ENCODE peak calls at places on chromosomes 3 and 15, in five cellular contexts. W is IMR-90, X is heart left ventricle, B is tibial nerve, G is breast epithelium. T is an unnamed sample.
A peak's percentile ranks its signal among the peaks of the same experiment; 100 is the strongest.

GRCh38 chr3:153399636-153400035 is 237.6 kb downstream of the RAP2B start:
- DNase-seq in W (no peak), X (no peak), B (no peak), G (no peak), T (no peak)

GRCh38 chr15:58473720-58474119 is 41.9 kb downstream of the LIPC start:
- DNase-seq in W (peak; percentile 89), X (no peak), B (no peak), G (no peak), T (no peak)

GRCh38 chr3:125525153-125525552 is 5.2 kb upstream of the SNX4 start:
- DNase-seq in W (no peak), X (no peak), B (no peak), G (no peak), T (no peak)

GRCh38 chr3:8319935-8320634 is 181.5 kb upstream of the LMCD1 start:
- DNase-seq in W (peak; percentile 77), X (no peak), B (no peak), G (no peak), T (no peak)

GRCh38 chr15:51982013-51982769 is 10.6 kb upstream of the LEO1 start:
- DNase-seq in W (peak; percentile 82), X (peak; percentile 22), B (peak; percentile 32), G (no peak), T (no peak)

GRCh38 chr15:77420610-77421369 is at the start of gene HMG20A:
- DNase-seq in W (peak; percentile 87), X (peak; percentile 65), B (peak; percentile 44), G (peak; percentile 36), T (peak; percentile 4)

GRCh38 chr3:173397161-173398110 is at the start of gene NLGN1:
- DNase-seq in W (peak; percentile 72), X (peak; percentile 68), B (peak; percentile 50), G (peak; percentile 33), T (no peak)

GRCh38 chr15:85494035-85494793 is 113.8 kb downstream of the AKAP13 start:
- DNase-seq in W (peak; percentile 95), X (no peak), B (no peak), G (no peak), T (no peak)

GRCh38 chr3:12938258-12938711 is 96.9 kb upstream of the RPL32 start:
- DNase-seq in W (peak; percentile 57), X (peak; percentile 74), B (peak; percentile 68), G (no peak), T (no peak)

GRCh38 chr3:47884603-47885002 is 81.7 kb downstream of the DHX30 start:
- DNase-seq in W (no peak), X (no peak), B (no peak), G (no peak), T (no peak)

GRCh38 chr15:96462768-96463167 is 132.3 kb downstream of the NR2F2 start:
- DNase-seq in W (peak; percentile 15), X (no peak), B (no peak), G (no peak), T (no peak)

GRCh38 chr3:76044601-76045600 is 259.6 kb upstream of the ZNF717 start:
- DNase-seq in W (peak; percentile 44), X (no peak), B (peak; percentile 26), G (no peak), T (no peak)

GRCh38 chr3:77524467-77524866 is 484.6 kb downstream of the ROBO2 start:
- DNase-seq in W (no peak), X (no peak), B (no peak), G (no peak), T (no peak)

GRCh38 chr3:11513817-11514135 is 129.9 kb downstream of the VGLL4 start:
- DNase-seq in W (no peak), X (no peak), B (no peak), G (no peak), T (no peak)

GRCh38 chr15:65211157-65211982 is at the start of gene CILP:
- DNase-seq in W (peak; percentile 59), X (peak; percentile 40), B (peak; percentile 40), G (no peak), T (no peak)

GRCh38 chr3:116425126-116425525 is 20.2 kb downstream of the LSAMP start:
- DNase-seq in W (no peak), X (no peak), B (no peak), G (no peak), T (no peak)

GRCh38 chr3:189392969-189393368 is 221.2 kb downstream of the TPRG1 start:
- DNase-seq in W (no peak), X (no peak), B (no peak), G (no peak), T (no peak)

GRCh38 chr3:105062853-105063252 is 303.9 kb upstream of the ALCAM start:
- DNase-seq in W (peak; percentile 13), X (no peak), B (no peak), G (no peak), T (no peak)

GRCh38 chr15:52511084-52511483 is 17.6 kb downstream of the MYO5A start:
- DNase-seq in W (no peak), X (no peak), B (no peak), G (no peak), T (no peak)

GRCh38 chr3:7309707-7310106 is 448.8 kb downstream of the GRM7 start:
- DNase-seq in W (no peak), X (peak; percentile 40), B (peak; percentile 19), G (peak; percentile 82), T (no peak)

GRCh38 chr3:149466192-149466591 is 8.3 kb upstream of the TM4SF4 start:
- DNase-seq in W (peak; percentile 90), X (peak; percentile 41), B (peak; percentile 24), G (no peak), T (no peak)

GRCh38 chr3:131582438-131582837 is 79.7 kb upstream of the MRPL3 start:
- DNase-seq in W (no peak), X (no peak), B (no peak), G (no peak), T (no peak)

GRCh38 chr3:78139166-78139565 is 1099.3 kb downstream of the ROBO2 start:
- DNase-seq in W (peak; percentile 84), X (no peak), B (no peak), G (no peak), T (no peak)

GRCh38 chr15:67782592-67782991 is 42.7 kb upstream of the SKOR1 start:
- DNase-seq in W (no peak), X (no peak), B (no peak), G (no peak), T (no peak)

GRCh38 chr3:8766148-8766547 is 3.3 kb downstream of the OXTR start:
- DNase-seq in W (no peak), X (no peak), B (no peak), G (no peak), T (no peak)

GRCh38 chr3:37310666-37311050 is 136.3 kb upstream of the LRRFIP2 start:
- DNase-seq in W (peak; percentile 68), X (no peak), B (no peak), G (no peak), T (no peak)

GRCh38 chr3:8667429-8668091 is 23.0 kb upstream of the SSUH2 start:
- DNase-seq in W (no peak), X (no peak), B (no peak), G (no peak), T (no peak)

GRCh38 chr3:16885588-16885903 is 791 bp downstream of the PLCL2 start:
- DNase-seq in W (no peak), X (no peak), B (no peak), G (no peak), T (no peak)

GRCh38 chr3:135125171-135125801 is 330.2 kb downstream of the EPHB1 start:
- DNase-seq in W (peak; percentile 27), X (no peak), B (no peak), G (no peak), T (no peak)

GRCh38 chr3:194112120-194113106 is 23.5 kb upstream of the HES1 start:
- DNase-seq in W (no peak), X (no peak), B (no peak), G (peak; percentile 84), T (no peak)

DNA sequence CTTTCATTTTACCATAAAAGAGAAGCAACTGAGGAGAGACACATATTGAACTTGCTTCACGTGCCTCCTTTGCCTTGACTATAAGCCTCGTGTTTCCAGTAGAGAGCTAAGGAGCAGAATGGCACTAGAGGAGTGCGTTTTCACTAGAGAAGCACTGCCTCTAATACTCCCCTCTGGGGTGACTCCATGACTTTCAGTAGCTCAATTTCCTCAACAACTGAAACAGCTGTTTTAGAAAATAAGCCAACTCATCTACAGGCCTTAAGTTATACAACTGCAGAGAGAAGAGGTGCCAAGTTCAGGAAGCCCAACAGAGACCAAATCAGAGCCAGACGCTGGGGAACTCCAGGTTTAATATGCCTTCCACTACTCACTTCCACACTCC is 1.9 kb downstream of the UBP1 start:
- DNase-seq in W (peak; percentile 66), X (no peak), B (no peak), G (no peak), T (no peak)
- TF ChIP-seq POLR2A in W (no peak), X (no peak), B (no peak), G (no peak), T (no peak)

DNA sequence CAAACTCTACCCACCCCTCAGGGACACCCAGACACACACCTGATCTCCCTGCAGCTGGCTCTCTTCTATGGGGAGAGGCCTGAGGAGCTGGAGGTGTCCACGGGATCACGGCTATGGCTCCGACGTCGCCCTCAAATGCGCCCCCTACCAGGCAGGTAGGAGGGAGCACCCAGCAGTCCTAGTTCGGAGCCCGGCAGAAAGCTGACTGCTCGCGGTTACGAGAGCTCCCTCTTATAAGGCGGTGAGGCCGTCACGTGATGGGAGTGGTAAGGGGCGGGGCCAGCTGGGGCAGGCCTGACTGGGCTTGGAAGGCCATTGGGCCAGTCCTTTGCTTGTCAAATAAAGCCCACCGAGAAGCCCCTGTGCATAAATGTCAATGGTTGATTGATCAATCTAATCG is at the start of gene PRR20G:
- DNase-seq in W (no peak), X (no peak), B (no peak), G (no peak), T (no peak)
- TF ChIP-seq CTCF in W (no peak), X (no peak), B (no peak), G (no peak), T (no peak)

DNA sequence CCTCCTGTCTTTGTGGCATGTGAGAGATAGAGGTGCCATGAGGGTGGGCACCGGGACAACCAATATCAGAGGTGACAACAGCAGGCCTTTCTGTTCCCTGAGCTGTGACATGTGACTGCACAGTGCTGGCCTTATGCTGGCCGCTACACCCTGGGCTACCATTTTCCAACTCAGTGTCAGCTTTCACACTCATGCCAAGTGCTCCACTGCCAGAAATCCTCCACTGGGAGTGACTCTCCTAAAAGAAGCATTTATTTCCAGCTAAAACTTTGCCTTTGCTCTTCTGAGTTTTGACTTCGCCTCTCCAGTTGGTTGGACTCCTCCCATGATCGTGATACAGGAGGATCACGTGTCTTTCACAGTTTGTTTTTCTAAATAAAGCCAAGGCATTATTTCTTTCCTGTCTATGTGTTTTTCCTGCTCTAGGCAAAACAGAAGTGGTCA is 31.4 kb downstream of the CA12 start:
- DNase-seq in W (no peak), X (peak; percentile 62), B (peak; percentile 55), G (no peak), T (no peak)
- H3K27ac ChIP-seq in W (peak overlapping the region; percentile 28), X (peak overlapping the region; percentile 25), B (no peak overlapping the region), G (peak overlapping the region; percentile 77), T (peak overlapping the region; percentile 80)

GRCh38 chr3:133956333-133956732 is 60.7 kb upstream of the RAB6B start:
- DNase-seq in W (no peak), X (peak; percentile 51), B (no peak), G (no peak), T (no peak)

GRCh38 chr3:133956982-133957381 is 61.3 kb upstream of the RAB6B start:
- DNase-seq in W (no peak), X (no peak), B (no peak), G (no peak), T (no peak)

GRCh38 chr3:133958071-133958806 is 62.6 kb upstream of the RAB6B start:
- DNase-seq in W (no peak), X (no peak), B (no peak), G (no peak), T (no peak)

GRCh38 chr3:133954961-133955360 is 59.3 kb upstream of the RAB6B start:
- DNase-seq in W (no peak), X (no peak), B (no peak), G (no peak), T (no peak)

GRCh38 chr3:133955892-133956291 is 60.2 kb upstream of the RAB6B start:
- DNase-seq in W (no peak), X (no peak), B (no peak), G (no peak), T (no peak)
- TF ChIP-seq POLR2A in W (no peak), X (no peak), B (no peak), G (no peak), T (no peak)